ENCODE peak calls at places on chromosomes 4 and X, in nine cellular contexts. Y is CD8-positive, alpha-beta T cell; O is right lobe of liver; V is tibial nerve; P is pancreas; E is neural progenitor cell; D is IMR-90; C is CD8-positive, alpha-beta memory T cell; Z is HCT116. F is an unnamed sample.

GRCh38 chrX:103586314-103586646 is 965 bp downstream of the TCEAL4 start:
- DNase-seq in Y (no peak), O (peak; percentile 42), V (no peak), P (peak; percentile 29), E (no peak), D (no peak), C (no peak), Z (no peak), F (no peak)

GRCh38 chr4:148044889-148045352 is 313.0 kb downstream of the ARHGAP10 start:
- DNase-seq in Y (no peak), O (no peak), V (no peak), P (no peak), E (no peak), D (no peak), C (no peak), Z (no peak), F (no peak)

GRCh38 chr4:31059753-31060522 is 339.8 kb downstream of the PCDH7 start:
- DNase-seq in Y (no peak), O (no peak), V (no peak), P (no peak), E (no peak), D (peak; percentile 36), C (no peak), Z (peak; percentile 75), F (peak; percentile 21)

GRCh38 chr4:152115794-152116193 is 355.0 kb upstream of the GATB start:
- DNase-seq in Y (peak; percentile 64), O (no peak), V (no peak), P (no peak), E (no peak), D (no peak), C (no peak), Z (no peak), F (no peak)

GRCh38 chr4:172514011-172514410 is 654.6 kb upstream of the GALNT7 start:
- DNase-seq in Y (no peak), O (no peak), V (no peak), P (peak; percentile 18), E (no peak), D (no peak), C (no peak), Z (no peak), F (no peak)

GRCh38 chr4:184409911-184410692 is 64.2 kb downstream of the IRF2 start:
- DNase-seq in Y (peak; percentile 63), O (no peak), V (no peak), P (no peak), E (no peak), D (no peak), C (peak; percentile 36), Z (no peak), F (no peak)

GRCh38 chrX:13658602-13659001 is 5.7 kb downstream of the TCEANC start:
- DNase-seq in Y (no peak), O (no peak), V (peak; percentile 49), P (no peak), E (peak; percentile 44), D (peak; percentile 73), C (no peak), Z (peak; percentile 35), F (no peak)

GRCh38 chr4:58658701-58659100 is 1548.5 kb upstream of the IGFBP7 start:
- DNase-seq in Y (no peak), O (no peak), V (no peak), P (no peak), E (no peak), D (no peak), C (no peak), Z (no peak), F (no peak)

DNA sequence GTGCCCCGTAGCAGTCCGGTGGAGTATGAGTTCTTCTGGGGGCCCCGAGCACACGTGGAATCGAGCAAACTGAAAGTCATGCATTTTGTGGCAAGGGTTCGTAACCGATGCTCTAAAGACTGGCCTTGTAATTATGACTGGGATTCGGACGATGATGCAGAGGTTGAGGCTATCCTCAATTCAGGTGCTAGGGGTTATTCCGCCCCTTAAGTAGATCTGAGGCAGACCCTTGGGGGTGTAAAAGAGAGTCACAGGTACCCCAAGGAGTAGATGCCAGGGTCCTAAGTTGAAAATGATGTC is 848 bp downstream of the MAGEH1 start:
- DNase-seq in Y (peak; percentile 18), O (no peak), V (no peak), P (no peak), E (no peak), D (no peak), C (no peak), Z (no peak), F (no peak)
- H3K27ac ChIP-seq in Y (peak overlapping the region; percentile 81), O (peak overlapping the region; percentile 30), V (peak overlapping the region; percentile 92), P (no peak overlapping the region), E (no peak overlapping the region), D (peak overlapping the region; percentile 69), C (peak overlapping the region; percentile 78), Z (no peak overlapping the region), F (no peak overlapping the region)

DNA sequence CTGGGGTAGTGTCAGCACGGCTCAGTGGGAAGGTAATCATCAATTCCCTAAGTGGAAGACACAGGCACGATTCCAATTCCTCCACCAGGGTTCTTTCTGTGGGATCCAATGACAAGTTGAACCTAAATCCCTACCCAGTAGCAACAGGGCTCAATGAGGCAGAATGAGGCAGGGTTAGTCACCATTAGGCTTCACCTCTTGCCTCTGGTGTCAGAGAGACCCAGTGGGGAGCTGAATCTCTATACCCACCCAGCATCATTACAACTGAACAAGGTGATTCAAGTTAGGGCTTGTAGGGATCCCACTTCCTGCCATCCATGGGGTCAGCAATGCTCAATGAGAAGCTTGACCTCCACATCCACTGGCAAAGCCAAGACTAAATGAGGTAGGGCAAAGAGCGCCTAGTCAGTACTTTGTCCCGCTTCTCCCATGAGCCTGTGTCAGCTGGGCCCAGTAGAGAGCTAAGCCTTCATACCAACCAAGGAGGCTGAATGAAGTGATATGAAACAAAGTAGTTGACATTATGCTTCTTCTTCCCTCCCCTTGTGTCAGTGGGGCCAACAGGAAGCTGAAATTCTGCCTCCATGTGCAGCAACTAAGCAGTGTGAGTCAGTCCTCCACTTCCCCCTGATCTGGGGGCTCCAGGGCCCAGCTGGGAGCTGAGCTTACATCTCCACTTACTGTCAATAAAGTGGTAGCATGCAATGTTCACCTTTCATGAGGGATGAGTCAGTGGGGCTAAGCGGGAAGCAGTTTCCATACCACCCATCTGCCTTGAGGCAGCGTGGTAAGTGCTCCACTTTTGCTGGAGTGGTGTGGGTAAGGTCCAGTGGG is 36.4 kb upstream of the RBM41 start:
- DNase-seq in Y (peak; percentile 8), O (no peak), V (no peak), P (no peak), E (no peak), D (peak; percentile 9), C (no peak), Z (no peak), F (peak; percentile 30)
- H3K4me3 ChIP-seq in Y (no peak overlapping the region), O (no peak overlapping the region), V (no peak overlapping the region), P (no peak overlapping the region), E (peak overlapping the region; percentile 49), D (no peak overlapping the region), C (no peak overlapping the region), Z (peak overlapping the region; percentile 46), F (no peak overlapping the region)

DNA sequence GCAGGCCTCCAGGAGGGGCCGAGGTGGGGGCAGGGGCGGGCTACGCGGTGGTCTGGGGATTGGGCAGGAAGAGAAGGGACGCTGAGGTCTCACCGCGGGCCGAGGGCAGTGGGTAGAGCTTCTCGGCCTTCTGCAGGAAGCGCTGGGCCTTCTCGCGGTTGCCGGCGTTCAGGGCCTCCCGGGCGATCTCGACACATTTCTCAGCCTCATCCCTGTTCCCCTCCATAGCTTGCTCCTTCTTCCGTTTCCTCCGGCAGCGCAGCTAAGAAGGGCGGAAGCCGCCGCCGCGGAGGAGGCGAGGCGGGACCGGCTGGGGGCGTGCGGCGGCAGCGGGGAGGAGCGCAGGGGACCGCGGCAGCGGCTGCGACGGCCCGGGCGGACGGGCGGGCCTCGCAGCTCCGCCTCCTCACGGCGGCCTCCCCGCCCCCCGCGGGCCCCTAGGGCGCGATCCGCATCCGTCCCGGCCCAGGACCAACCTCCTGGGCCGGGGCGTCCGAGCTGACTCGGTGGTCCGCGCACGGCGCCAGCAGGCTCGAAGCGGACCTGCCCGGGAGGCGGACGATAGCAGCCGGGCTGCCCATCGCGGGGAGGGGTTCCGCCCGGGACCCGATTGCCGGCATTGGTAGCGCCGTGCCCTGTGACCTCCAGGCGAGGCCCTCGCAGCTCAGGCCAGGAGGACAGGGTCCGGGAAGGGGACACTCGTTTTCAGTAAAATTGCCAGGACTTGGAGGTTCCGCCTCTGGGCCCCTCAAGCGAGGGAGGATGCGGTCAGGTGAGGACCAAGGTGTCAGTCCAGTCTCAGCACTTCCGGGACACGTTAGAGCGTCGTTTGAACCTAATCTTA is at the start of gene DNAJB14:
- DNase-seq in Y (peak; percentile 79), O (peak; percentile 86), V (peak; percentile 46), P (peak; percentile 82), E (peak; percentile 88), D (peak; percentile 69), C (peak; percentile 78), Z (peak; percentile 55), F (peak; percentile 79)
- H3K4me1 ChIP-seq in Y (peaks cover 60% of the 10 kb centered on the region), O (peaks cover 3% of the 10 kb centered on the region), V (peaks cover 66% of the 10 kb centered on the region), P (peaks cover 4% of the 10 kb centered on the region), E (peaks cover 29% of the 10 kb centered on the region), D (peaks cover 4% of the 10 kb centered on the region), C (peaks cover 62% of the 10 kb centered on the region), Z (peaks cover 39% of the 10 kb centered on the region), F (peaks cover 34% of the 10 kb centered on the region)

DNA sequence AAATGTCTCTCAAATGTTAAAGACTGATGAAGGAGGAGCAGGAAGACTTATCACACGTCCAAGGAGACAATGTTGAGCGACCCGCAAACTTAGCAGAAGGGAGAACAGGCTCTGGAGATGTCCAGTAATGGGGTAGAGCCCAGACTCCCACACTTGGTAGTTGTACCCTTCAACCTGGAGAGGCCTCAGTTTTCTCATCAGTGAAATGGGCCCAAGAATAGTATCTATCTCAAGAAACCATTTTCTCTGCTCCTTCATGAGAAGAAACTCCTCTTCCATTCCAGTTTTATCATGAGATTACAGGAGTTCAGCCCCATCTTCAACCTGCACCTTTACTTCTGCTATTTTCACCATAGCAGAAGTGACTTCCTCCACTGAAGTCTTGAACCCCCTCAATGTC is 169.9 kb downstream of the DHRSX start:
- DNase-seq in Y (no peak), O (no peak), V (no peak), P (no peak), E (no peak), D (no peak), C (no peak), Z (no peak), F (no peak)
- H3K27ac ChIP-seq in Y (no peak overlapping the region), O (no peak overlapping the region), V (no peak overlapping the region), P (no peak overlapping the region), E (no peak overlapping the region), D (no peak overlapping the region), C (no peak overlapping the region), Z (no peak overlapping the region), F (no peak overlapping the region)

DNA sequence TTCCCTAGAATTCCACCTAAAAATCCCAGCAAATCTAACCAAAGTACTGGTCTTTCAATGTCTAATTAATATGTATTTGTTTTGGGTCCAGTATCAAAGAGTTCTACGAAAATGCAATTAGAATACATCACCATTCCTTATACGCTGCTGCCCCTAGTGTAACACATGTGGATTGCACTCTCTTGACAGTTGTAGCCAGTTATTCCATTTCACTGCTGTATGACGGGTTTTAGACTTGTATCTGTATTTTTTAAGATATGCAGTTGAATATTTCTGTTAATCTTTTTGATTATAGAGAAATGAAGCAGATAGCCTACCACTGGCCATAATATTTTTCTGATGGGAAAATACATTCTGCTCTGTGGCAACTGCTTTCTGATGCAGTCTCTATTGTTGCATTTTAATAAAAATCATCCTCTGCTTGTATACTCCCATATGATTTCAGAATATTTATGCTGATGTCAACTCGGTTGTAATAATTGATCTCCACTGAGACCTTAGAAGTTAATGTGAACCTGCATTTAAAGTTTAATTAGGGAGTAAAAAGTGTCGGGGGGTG is 17.1 kb upstream of the PAGE2B start:
- DNase-seq in Y (no peak), O (no peak), V (peak; percentile 60), P (no peak), E (peak; percentile 26), D (peak; percentile 28), C (peak; percentile 2), Z (peak; percentile 16), F (peak; percentile 5)
- H3K4me3 ChIP-seq in Y (peak overlapping the region; percentile 20), O (no peak overlapping the region), V (no peak overlapping the region), P (no peak overlapping the region), E (no peak overlapping the region), D (no peak overlapping the region), C (peak overlapping the region; percentile 33), Z (no peak overlapping the region), F (no peak overlapping the region)

GRCh38 chr4:2938906-2939305 is 24.3 kb downstream of the NOP14 start:
- DNase-seq in Y (no peak), O (no peak), V (no peak), P (peak; percentile 18), E (no peak), D (no peak), C (no peak), Z (no peak), F (no peak)
- H3K4me1 ChIP-seq in Y (peaks cover 40% of the 10 kb centered on the region), O (no peaks in the 10 kb centered on the region), V (peaks cover 27% of the 10 kb centered on the region), P (no peaks in the 10 kb centered on the region), E (peaks cover 10% of the 10 kb centered on the region), D (peaks cover 8% of the 10 kb centered on the region), C (peaks cover 26% of the 10 kb centered on the region), Z (peaks cover 32% of the 10 kb centered on the region), F (peaks cover 20% of the 10 kb centered on the region)